ENCODE peak calls at places on chromosomes 5 and 9, in eight cellular contexts. Z, S, M, E, P, R, W and B are unnamed samples.

GRCh38 chr5:60243713-60244112 is 350.2 kb upstream of the PDE4D start:
- DNase-seq in Z (no peak), S (no peak), M (no peak), E (no peak), P (no peak), R (no peak), W (no peak), B (no peak)

GRCh38 chr5:3526551-3527185 is 69.0 kb upstream of the IRX1 start:
- DNase-seq in Z (no peak), S (no peak), M (no peak), E (no peak), P (no peak), R (no peak), W (no peak), B (no peak)

GRCh38 chr9:88741335-88741734 is 206.4 kb downstream of the NXNL2 start:
- DNase-seq in Z (no peak), S (no peak), M (no peak), E (peak), P (no peak), R (no peak), W (no peak), B (peak)

GRCh38 chr9:15244001-15244441 is 63.0 kb downstream of the TTC39B start:
- DNase-seq in Z (no peak), S (no peak), M (no peak), E (no peak), P (no peak), R (no peak), W (no peak), B (no peak)

GRCh38 chr5:144369001-144369400 is 198.3 kb downstream of the KCTD16 start:
- DNase-seq in Z (no peak), S (no peak), M (no peak), E (no peak), P (no peak), R (no peak), W (no peak), B (no peak)

GRCh38 chr9:36575411-36575882 is 2.8 kb downstream of the MELK start:
- DNase-seq in Z (no peak), S (no peak), M (no peak), E (no peak), P (no peak), R (no peak), W (no peak), B (no peak)

GRCh38 chr5:87195104-87195581 is 72.5 kb upstream of the RASA1 start:
- DNase-seq in Z (no peak), S (no peak), M (no peak), E (no peak), P (no peak), R (no peak), W (peak), B (no peak)

GRCh38 chr9:12855066-12855465 is 80.2 kb downstream of the LURAP1L start:
- DNase-seq in Z (no peak), S (no peak), M (no peak), E (no peak), P (no peak), R (no peak), W (no peak), B (no peak)

GRCh38 chr9:31615964-31616363 is 768.5 kb upstream of the ACO1 start:
- DNase-seq in Z (no peak), S (no peak), M (no peak), E (no peak), P (peak), R (no peak), W (no peak), B (no peak)

GRCh38 chr9:94772128-94772527 is 45.6 kb downstream of the AOPEP start:
- DNase-seq in Z (no peak), S (no peak), M (no peak), E (no peak), P (no peak), R (no peak), W (no peak), B (no peak)

GRCh38 chr5:170792878-170793277 is 9.4 kb downstream of the GABRP start:
- DNase-seq in Z (no peak), S (no peak), M (no peak), E (no peak), P (no peak), R (no peak), W (no peak), B (no peak)

DNA sequence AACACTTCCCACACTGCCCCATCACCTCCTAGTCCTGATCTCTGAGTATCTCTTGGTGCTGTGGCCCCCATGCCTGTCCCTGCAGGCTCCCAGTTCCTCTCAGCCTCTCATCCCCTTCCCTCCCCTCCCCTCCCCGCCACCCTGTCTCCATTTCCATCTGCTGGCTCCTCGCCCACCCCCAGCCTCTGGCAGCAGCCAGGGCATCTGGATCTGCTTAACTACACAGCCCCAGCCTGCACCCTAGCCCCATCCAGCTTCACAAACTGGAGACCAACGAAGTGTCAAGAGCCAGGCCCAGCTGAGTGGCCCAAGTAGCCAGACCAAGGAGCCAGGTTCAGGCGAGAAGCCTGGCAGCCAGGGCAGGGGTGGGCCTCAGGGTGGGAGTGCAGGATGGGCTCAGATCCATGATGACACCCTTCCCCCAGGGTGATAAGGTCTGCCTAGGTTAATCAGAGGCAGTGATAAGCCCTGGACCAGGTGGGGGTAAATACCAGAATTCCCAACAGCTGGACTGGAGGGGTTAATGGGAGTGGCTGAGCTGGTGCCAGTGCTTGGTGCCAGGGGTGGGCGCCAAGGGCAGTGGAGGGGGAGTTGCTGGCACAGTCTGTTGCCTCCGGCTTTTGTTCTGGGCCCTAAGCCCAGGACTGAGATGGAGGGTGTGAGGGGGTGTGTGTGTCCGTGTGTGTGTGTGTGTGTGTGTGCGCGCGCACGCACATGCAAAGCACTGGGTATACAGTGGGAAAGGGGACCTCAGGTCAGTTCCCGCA is 2.5 kb downstream of the IL11RA start:
- DNase-seq in Z (no peak), S (peak), M (peak), E (no peak), P (no peak), R (no peak), W (no peak), B (no peak)
- TF ChIP-seq POLR2AphosphoS5 in Z (no peak), S (no peak), M (peak), E (no peak), P (no peak), R (no peak), W (no peak), B (peak)

GRCh38 chr9:35566417-35566816 is 38.6 kb upstream of the TESK1 start:
- DNase-seq in Z (no peak), S (no peak), M (no peak), E (no peak), P (no peak), R (no peak), W (no peak), B (no peak)
- TF ChIP-seq CTCF in Z (no peak), S (no peak), M (no peak), E (no peak), P (no peak), R (peak), W (no peak), B (no peak)

GRCh38 chr9:97987490-97987889 is 4.3 kb downstream of the ANP32B start:
- DNase-seq in Z (no peak), S (no peak), M (no peak), E (no peak), P (no peak), R (no peak), W (no peak), B (no peak)
- H3K27ac ChIP-seq in Z (no peak), S (no peak), M (no peak), E (no peak), P (no peak), R (no peak), W (no peak), B (no peak)

GRCh38 chr5:107670927-107671741 is at the start of gene EFNA5:
- DNase-seq in Z (no peak), S (peak), M (peak), E (no peak), P (no peak), R (peak), W (no peak), B (no peak)

GRCh38 chr5:107669543-107670027 is 1.2 kb downstream of the EFNA5 start:
- DNase-seq in Z (no peak), S (peak), M (peak), E (no peak), P (no peak), R (no peak), W (no peak), B (no peak)

GRCh38 chr5:107671742-107672211 is 1.0 kb upstream of the EFNA5 start:
- DNase-seq in Z (no peak), S (peak), M (no peak), E (no peak), P (no peak), R (peak), W (no peak), B (no peak)

GRCh38 chr5:107668933-107669542 is 1.7 kb downstream of the EFNA5 start:
- DNase-seq in Z (no peak), S (no peak), M (no peak), E (no peak), P (no peak), R (no peak), W (no peak), B (no peak)

DNA sequence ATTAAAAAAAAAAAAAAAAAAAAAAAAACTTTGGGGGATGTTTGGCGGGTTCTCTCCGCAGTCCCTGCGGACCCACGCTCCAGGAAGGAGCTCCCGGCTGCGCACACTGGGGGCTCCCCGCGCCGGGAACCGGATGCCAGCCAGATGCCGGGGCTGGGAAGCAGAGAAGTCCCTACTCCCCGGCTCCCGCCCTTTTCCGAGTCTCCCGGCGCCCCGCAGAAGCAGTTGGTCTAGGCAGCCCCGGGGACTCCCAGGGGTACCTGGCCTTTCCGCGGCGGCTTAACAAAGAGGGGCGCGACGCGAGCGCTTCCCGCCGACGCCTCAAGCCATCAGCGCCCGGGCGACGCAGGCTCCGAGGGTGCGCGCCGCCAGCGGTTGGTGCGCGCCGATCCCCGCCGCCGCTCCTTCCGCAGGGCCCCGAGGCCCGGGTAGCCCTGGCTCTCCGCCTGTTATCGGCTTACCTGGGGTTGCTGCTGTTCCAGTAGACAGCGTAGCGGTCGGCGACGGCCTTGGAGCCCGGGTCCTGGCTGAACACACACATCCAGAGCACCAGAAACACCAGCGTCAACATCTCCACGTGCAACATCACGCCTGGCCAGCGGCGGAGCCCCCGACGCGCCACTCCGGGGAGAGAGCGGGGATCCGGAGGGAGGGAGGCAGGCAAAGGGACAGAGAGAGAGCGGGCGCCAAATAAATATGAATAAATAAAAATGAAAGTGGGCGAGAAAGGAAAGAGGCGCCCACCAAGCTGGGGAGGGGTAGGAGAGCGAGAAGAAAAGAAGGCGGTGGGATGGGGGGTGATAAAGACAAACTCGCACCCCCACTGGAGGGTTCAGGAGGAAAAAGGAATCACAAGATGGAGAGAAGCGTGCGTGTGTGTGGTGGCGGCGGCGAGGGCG is 460 bp downstream of the EFNA5 start:
- DNase-seq in Z (no peak), S (no peak), M (peak), E (no peak), P (no peak), R (no peak), W (no peak), B (no peak)
- TF ChIP-seq POLR2AphosphoS5 in Z (no peak), S (no peak), M (no peak), E (no peak), P (no peak), R (no peak), W (no peak), B (no peak)

GRCh38 chr9:19517202-19517942 is 108.6 kb downstream of the ACER2 start:
- DNase-seq in Z (peak), S (no peak), M (no peak), E (no peak), P (peak), R (no peak), W (no peak), B (no peak)

GRCh38 chr9:19522558-19522957 is 113.7 kb downstream of the ACER2 start:
- DNase-seq in Z (no peak), S (no peak), M (no peak), E (no peak), P (no peak), R (no peak), W (no peak), B (no peak)

GRCh38 chr9:19516348-19516747 is 107.5 kb downstream of the ACER2 start:
- DNase-seq in Z (no peak), S (no peak), M (no peak), E (no peak), P (no peak), R (no peak), W (no peak), B (no peak)

DNA sequence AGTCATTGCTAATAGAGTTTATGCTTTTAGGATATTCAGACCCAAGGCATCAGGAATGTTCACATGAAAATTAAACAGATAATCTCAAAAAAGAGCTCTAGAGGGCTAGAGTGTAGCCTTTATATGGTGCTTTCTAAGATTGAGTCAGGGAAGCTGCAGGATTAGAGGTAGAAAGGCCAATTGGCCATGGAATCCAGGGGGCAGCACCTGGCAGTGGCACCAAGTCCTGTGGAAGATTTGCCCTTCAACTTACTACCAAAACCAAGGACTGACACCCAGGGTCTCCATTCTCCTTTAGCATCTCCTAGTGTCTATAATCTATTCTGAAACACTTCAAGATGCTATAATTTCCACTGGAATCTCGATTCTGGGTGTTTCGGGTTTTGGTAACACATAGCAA is 112.4 kb downstream of the ACER2 start:
- DNase-seq in Z (no peak), S (no peak), M (no peak), E (no peak), P (no peak), R (no peak), W (no peak), B (no peak)
- TF ChIP-seq CTCF in Z (no peak), S (no peak), M (no peak), E (no peak), P (peak), R (peak), W (no peak), B (no peak)

DNA sequence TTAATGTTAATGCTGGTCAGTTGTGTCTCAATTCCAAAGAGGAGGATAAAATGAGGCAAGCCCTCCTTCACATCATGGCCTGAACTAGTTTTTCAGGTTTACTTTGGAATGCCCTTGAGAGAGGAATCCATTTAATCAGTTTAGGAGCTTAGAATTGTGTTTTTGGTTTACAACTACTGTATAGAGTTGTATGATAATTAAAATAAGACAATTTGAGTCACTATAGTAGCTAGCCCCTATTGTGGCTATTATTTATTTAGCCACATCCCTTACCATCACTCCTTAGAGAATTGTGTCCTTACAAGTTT is 107.8 kb upstream of the PRLR start:
- DNase-seq in Z (no peak), S (no peak), M (no peak), E (no peak), P (no peak), R (no peak), W (no peak), B (no peak)
- H3K27ac ChIP-seq in Z (no peak), S (no peak), M (no peak), E (no peak), P (peak), R (no peak), W (no peak), B (no peak)

GRCh38 chr5:67475489-67475888 is 278.9 kb upstream of the CD180 start:
- DNase-seq in Z (no peak), S (no peak), M (no peak), E (no peak), P (no peak), R (no peak), W (no peak), B (no peak)
- TF ChIP-seq POLR2AphosphoS5 in Z (no peak), S (no peak), M (no peak), E (no peak), P (no peak), R (no peak), W (no peak), B (peak)